ENCODE peak calls at places on chromosomes 16 and 17, in nine cellular contexts. L is GM23248, Q is sigmoid colon, C is prostate gland, E is body of pancreas, Z is heart right ventricle, G is AG04450, J is GM12878, A is GM12865. F is an unnamed sample.

GRCh38 chr16:56675685-56676210 is 6.1 kb downstream of the MT1H start:
- DNase-seq in L (no peak), Q (no peak), C (no peak), E (no peak), Z (no peak), G (no peak), J (no peak), A (no peak), F (peak; percentile 78)

GRCh38 chr17:4968166-4968915 is 724 bp upstream of the SPAG7 start:
- DNase-seq in L (peak; percentile 37), Q (no peak), C (peak; percentile 19), E (no peak), Z (no peak), G (no peak), J (no peak), A (peak; percentile 15), F (peak; percentile 59)

GRCh38 chr16:50884066-50884860 is 142.4 kb downstream of the CYLD start:
- DNase-seq in L (no peak), Q (no peak), C (no peak), E (no peak), Z (no peak), G (no peak), J (no peak), A (peak; percentile 16), F (peak; percentile 77)

GRCh38 chr17:32268734-32269288 is 3.2 kb downstream of the RHBDL3 start:
- DNase-seq in L (no peak), Q (no peak), C (no peak), E (no peak), Z (no peak), G (no peak), J (no peak), A (no peak), F (no peak)

GRCh38 chr16:84091460-84091859 is 25.3 kb downstream of the MBTPS1 start:
- DNase-seq in L (no peak), Q (no peak), C (no peak), E (no peak), Z (no peak), G (no peak), J (no peak), A (no peak), F (no peak)

GRCh38 chr16:22139008-22139407 is 23.3 kb upstream of the SDR42E2 start:
- DNase-seq in L (no peak), Q (no peak), C (no peak), E (no peak), Z (no peak), G (no peak), J (no peak), A (no peak), F (no peak)

GRCh38 chr16:78460428-78460827 is 361.0 kb downstream of the WWOX start:
- DNase-seq in L (no peak), Q (no peak), C (no peak), E (no peak), Z (no peak), G (no peak), J (no peak), A (no peak), F (no peak)

GRCh38 chr16:67708368-67708771 is 10.7 kb downstream of the GFOD2 start:
- DNase-seq in L (peak; percentile 91), Q (peak; percentile 32), C (no peak), E (no peak), Z (no peak), G (no peak), J (no peak), A (no peak), F (no peak)

GRCh38 chr17:850828-851759 is 68.9 kb downstream of the MRM3 start:
- DNase-seq in L (peak; percentile 90), Q (peak; percentile 81), C (no peak), E (peak; percentile 14), Z (no peak), G (no peak), J (no peak), A (no peak), F (no peak)

GRCh38 chr16:21614896-21615295 is 15.5 kb downstream of the METTL9 start:
- DNase-seq in L (no peak), Q (no peak), C (no peak), E (no peak), Z (no peak), G (no peak), J (no peak), A (no peak), F (peak; percentile 38)

GRCh38 chr17:798246-798645 is 16.1 kb downstream of the MRM3 start:
- DNase-seq in L (no peak), Q (no peak), C (no peak), E (no peak), Z (no peak), G (no peak), J (no peak), A (no peak), F (no peak)

GRCh38 chr16:56603589-56603988 is 4.8 kb upstream of the MT2A start:
- DNase-seq in L (peak; percentile 44), Q (no peak), C (peak; percentile 51), E (peak; percentile 65), Z (peak; percentile 37), G (no peak), J (no peak), A (peak; percentile 25), F (peak; percentile 80)

GRCh38 chr17:15194859-15195277 is 70.3 kb downstream of the PMP22 start:
- DNase-seq in L (no peak), Q (no peak), C (no peak), E (no peak), Z (no peak), G (no peak), J (no peak), A (no peak), F (no peak)

GRCh38 chr17:49748791-49749190 is 15.1 kb downstream of the FAM117A start:
- DNase-seq in L (no peak), Q (no peak), C (no peak), E (no peak), Z (no peak), G (no peak), J (peak; percentile 97), A (peak; percentile 93), F (no peak)

GRCh38 chr17:5120036-5120435 is 4.2 kb downstream of the USP6 start:
- DNase-seq in L (no peak), Q (no peak), C (no peak), E (no peak), Z (no peak), G (no peak), J (no peak), A (no peak), F (no peak)

GRCh38 chr17:81218459-81218858 is 4.3 kb downstream of the CEP131 start:
- DNase-seq in L (no peak), Q (no peak), C (no peak), E (no peak), Z (no peak), G (no peak), J (no peak), A (no peak), F (no peak)

GRCh38 chr16:87076950-87077749 is 240.0 kb downstream of the C16orf95 start:
- DNase-seq in L (peak; percentile 70), Q (peak; percentile 59), C (no peak), E (peak; percentile 83), Z (peak; percentile 40), G (peak; percentile 18), J (no peak), A (peak; percentile 85), F (peak; percentile 90)

GRCh38 chr16:84925092-84925772 is 86.1 kb downstream of the ZDHHC7 start:
- DNase-seq in L (peak; percentile 41), Q (peak; percentile 68), C (peak; percentile 41), E (peak; percentile 55), Z (peak; percentile 79), G (no peak), J (no peak), A (peak; percentile 57), F (peak; percentile 80)

GRCh38 chr16:82758406-82758805 is 131.6 kb downstream of the CDH13 start:
- DNase-seq in L (no peak), Q (no peak), C (no peak), E (no peak), Z (no peak), G (no peak), J (no peak), A (no peak), F (no peak)

GRCh38 chr16:82761236-82761635 is 134.5 kb downstream of the CDH13 start:
- DNase-seq in L (peak; percentile 84), Q (peak; percentile 78), C (peak; percentile 76), E (peak; percentile 50), Z (peak; percentile 72), G (peak; percentile 16), J (no peak), A (no peak), F (no peak)

GRCh38 chr16:82763371-82763770 is 136.6 kb downstream of the CDH13 start:
- DNase-seq in L (no peak), Q (no peak), C (no peak), E (no peak), Z (no peak), G (no peak), J (no peak), A (no peak), F (no peak)

GRCh38 chr16:82758904-82759303 is 132.1 kb downstream of the CDH13 start:
- DNase-seq in L (no peak), Q (no peak), C (no peak), E (no peak), Z (no peak), G (no peak), J (no peak), A (no peak), F (no peak)

GRCh38 chr16:82761858-82762257 is 135.1 kb downstream of the CDH13 start:
- DNase-seq in L (peak; percentile 32), Q (no peak), C (no peak), E (no peak), Z (no peak), G (peak; percentile 2), J (no peak), A (no peak), F (no peak)
- H3K4me3 ChIP-seq in L (peak overlapping the region; percentile 34), Q (peak overlapping the region; percentile 8), C (no peak overlapping the region), E (no peak overlapping the region), Z (peak overlapping the region; percentile 34), G (peak overlapping the region; percentile 5), J (no peak overlapping the region), A (no peak overlapping the region), F (no peak overlapping the region)

GRCh38 chr17:57892146-57892819 is 42.4 kb upstream of the MRPS23 start:
- DNase-seq in L (peak; percentile 92), Q (peak; percentile 95), C (peak; percentile 79), E (peak; percentile 91), Z (peak; percentile 90), G (peak; percentile 72), J (no peak), A (peak; percentile 82), F (peak; percentile 96)
- H3K4me3 ChIP-seq in L (no peak overlapping the region), Q (no peak overlapping the region), C (no peak overlapping the region), E (no peak overlapping the region), Z (peak overlapping the region; percentile 43), G (no peak overlapping the region), J (no peak overlapping the region), A (no peak overlapping the region), F (no peak overlapping the region)

GRCh38 chr17:74757931-74758845 is 9.8 kb downstream of the NHERF1 start:
- DNase-seq in L (no peak), Q (no peak), C (peak; percentile 84), E (no peak), Z (no peak), G (no peak), J (no peak), A (no peak), F (no peak)
- H3K4me3 ChIP-seq in L (no peak overlapping the region), Q (no peak overlapping the region), C (no peak overlapping the region), E (no peak overlapping the region), Z (no peak overlapping the region), G (no peak overlapping the region), J (no peak overlapping the region), A (no peak overlapping the region), F (no peak overlapping the region)

DNA sequence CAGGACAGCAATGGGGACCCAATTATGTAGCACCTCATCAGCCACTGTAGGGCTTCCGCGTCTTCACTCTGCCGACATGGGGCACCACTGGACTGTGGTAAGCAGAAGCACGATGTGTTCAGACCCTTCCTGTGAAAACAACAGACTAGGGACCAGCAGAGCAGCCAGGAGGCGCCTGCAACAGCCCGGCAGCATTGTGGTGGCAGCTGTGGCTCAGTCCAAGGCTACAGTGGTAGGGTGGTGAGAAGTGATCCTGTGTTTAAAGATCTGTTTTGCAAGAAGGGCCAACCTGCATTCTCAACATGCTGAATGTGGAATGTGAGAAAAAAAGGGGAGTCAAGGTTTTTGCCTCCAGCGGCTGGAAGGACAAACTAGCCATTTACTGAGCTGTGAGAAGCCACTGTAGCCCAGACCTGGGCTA is 80.8 kb downstream of the GAS7 start:
- DNase-seq in L (no peak), Q (peak; percentile 63), C (no peak), E (peak; percentile 50), Z (no peak), G (no peak), J (peak; percentile 20), A (no peak), F (peak; percentile 29)
- H3K4me3 ChIP-seq in L (no peak overlapping the region), Q (no peak overlapping the region), C (no peak overlapping the region), E (no peak overlapping the region), Z (no peak overlapping the region), G (no peak overlapping the region), J (no peak overlapping the region), A (no peak overlapping the region), F (no peak overlapping the region)